ENCODE peak calls at places on chromosomes 3 and 15, in five cellular contexts. X is GM23338, C is endothelial cell of umbilical vein, S is trophoblast cell, K is A549. E is an unnamed sample.

GRCh38 chr3:16373270-16373785 is 108.3 kb downstream of the OXNAD1 start:
- DNase-seq in X (no peak), C (no peak), S (no peak), K (no peak), E (no peak)

GRCh38 chr15:90261811-90262210 is 3.7 kb upstream of the NGRN start:
- DNase-seq in X (no peak), C (peak; percentile 92), S (peak; percentile 52), K (no peak), E (no peak)

GRCh38 chr15:93452537-93453211 is 363.7 kb upstream of the RGMA start:
- DNase-seq in X (no peak), C (no peak), S (no peak), K (no peak), E (no peak)

GRCh38 chr3:12954891-12955650 is 113.7 kb upstream of the RPL32 start:
- DNase-seq in X (no peak), C (peak; percentile 55), S (no peak), K (no peak), E (no peak)

GRCh38 chr3:172564499-172564898 is 41.3 kb upstream of the TNFSF10 start:
- DNase-seq in X (no peak), C (no peak), S (no peak), K (no peak), E (no peak)

GRCh38 chr3:135176881-135177280 is 381.8 kb downstream of the EPHB1 start:
- DNase-seq in X (no peak), C (no peak), S (no peak), K (no peak), E (no peak)

GRCh38 chr15:88396382-88396781 is 70.8 kb downstream of the MRPL46 start:
- DNase-seq in X (peak; percentile 13), C (no peak), S (no peak), K (no peak), E (no peak)

GRCh38 chr15:38758001-38758400 is 193.4 kb upstream of the RASGRP1 start:
- DNase-seq in X (no peak), C (peak; percentile 87), S (no peak), K (peak; percentile 2), E (no peak)

GRCh38 chr3:195893516-195893915 is 14.8 kb downstream of the TNK2 start:
- DNase-seq in X (no peak), C (no peak), S (no peak), K (no peak), E (no peak)

GRCh38 chr3:138946554-138947302 is at the start of the genes FOXL2 and FOXL2NB:
- DNase-seq in X (peak; percentile 84), C (no peak), S (peak; percentile 31), K (peak; percentile 67), E (no peak)
- H3K4me2 ChIP-seq in X (peak within 1 kb of the TSS; percentile 87), C (peak within 1 kb of the TSS; percentile 65), S (peak within 1 kb of the TSS; percentile 88), K (peak within 1 kb of the TSS; percentile 85), E (peak within 1 kb of the TSS; percentile 82)

GRCh38 chr15:83305696-83306291 is 21.3 kb upstream of the BNC1 start:
- DNase-seq in X (peak; percentile 54), C (no peak), S (peak; percentile 40), K (no peak), E (no peak)

GRCh38 chr15:83308671-83309070 is 24.2 kb upstream of the BNC1 start:
- DNase-seq in X (no peak), C (no peak), S (no peak), K (no peak), E (no peak)

GRCh38 chr15:83306561-83306960 is 22.1 kb upstream of the BNC1 start:
- DNase-seq in X (no peak), C (no peak), S (no peak), K (no peak), E (no peak)

GRCh38 chr15:83300826-83301225 is 16.4 kb upstream of the BNC1 start:
- DNase-seq in X (no peak), C (no peak), S (no peak), K (no peak), E (no peak)

GRCh38 chr15:83304861-83305661 is 20.6 kb upstream of the BNC1 start:
- DNase-seq in X (no peak), C (no peak), S (no peak), K (no peak), E (no peak)
- H3K4me2 ChIP-seq in X (peak overlapping the region; percentile 37), C (no peak overlapping the region), S (peak overlapping the region; percentile 53), K (peak overlapping the region; percentile 58), E (peak overlapping the region; percentile 33)

GRCh38 chr3:150757768-150758167 is 5.2 kb downstream of the SIAH2 start:
- DNase-seq in X (no peak), C (no peak), S (peak; percentile 48), K (no peak), E (no peak)

GRCh38 chr3:150756491-150757059 is 6.4 kb downstream of the SIAH2 start:
- DNase-seq in X (no peak), C (no peak), S (no peak), K (no peak), E (no peak)

GRCh38 chr3:150754896-150755295 is 8.1 kb downstream of the SIAH2 start:
- DNase-seq in X (no peak), C (no peak), S (no peak), K (no peak), E (no peak)

GRCh38 chr3:150757364-150757763 is 5.6 kb downstream of the SIAH2 start:
- DNase-seq in X (no peak), C (no peak), S (peak; percentile 81), K (no peak), E (no peak)

GRCh38 chr3:150755902-150756301 is 7.1 kb downstream of the SIAH2 start:
- DNase-seq in X (no peak), C (no peak), S (no peak), K (no peak), E (no peak)
- H3K4me2 ChIP-seq in X (no peak overlapping the region), C (no peak overlapping the region), S (no peak overlapping the region), K (no peak overlapping the region), E (no peak overlapping the region)

DNA sequence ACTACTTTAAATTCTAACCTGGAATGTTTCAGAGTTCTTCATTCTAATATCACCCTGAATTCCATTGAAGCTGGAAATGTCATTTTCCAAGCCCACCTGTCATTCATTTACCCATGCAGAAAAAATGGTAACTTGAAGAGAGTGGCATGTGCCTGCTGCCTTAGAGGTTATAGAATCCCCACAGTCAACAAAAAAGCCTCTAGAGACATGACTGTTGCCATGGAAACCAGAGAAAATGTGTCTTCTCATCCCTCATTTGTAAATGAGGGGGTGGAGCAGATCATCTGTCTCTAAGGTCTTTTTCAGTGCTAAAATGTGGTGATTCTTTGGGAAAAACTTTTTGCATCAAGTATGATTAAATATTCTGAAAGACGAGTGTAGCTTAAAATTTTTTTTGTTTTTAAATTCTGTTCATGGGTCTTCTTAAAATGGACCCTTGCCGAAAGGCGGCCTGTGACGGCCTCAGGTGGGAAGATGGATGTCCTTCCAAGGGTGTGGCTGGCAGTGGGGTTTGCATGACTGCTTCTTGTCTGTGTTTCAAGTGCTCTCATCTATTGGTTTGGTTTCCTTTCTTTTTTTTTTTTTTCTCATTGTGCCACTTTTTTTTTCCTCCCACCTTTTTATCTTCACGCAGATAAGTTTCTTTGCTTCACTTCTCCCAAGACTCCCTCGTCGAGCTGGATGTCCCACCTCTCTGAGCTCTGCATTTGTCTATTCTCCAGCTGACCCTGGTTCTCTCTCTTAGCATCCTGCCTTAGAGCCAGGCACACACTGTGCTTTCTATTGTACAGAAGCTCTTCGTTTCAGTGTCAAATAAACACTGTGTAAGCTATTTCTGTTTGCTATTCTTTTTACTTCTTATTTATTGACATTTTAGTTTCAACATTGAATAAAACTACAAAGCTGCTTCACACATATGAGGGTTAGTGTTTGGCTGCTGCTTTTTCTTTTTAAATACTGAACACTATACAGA is 23.0 kb downstream of the TPM1 start:
- DNase-seq in X (peak; percentile 66), C (no peak), S (no peak), K (peak; percentile 63), E (no peak)
- H3K4me2 ChIP-seq in X (no peak overlapping the region), C (no peak overlapping the region), S (no peak overlapping the region), K (no peak overlapping the region), E (no peak overlapping the region)

DNA sequence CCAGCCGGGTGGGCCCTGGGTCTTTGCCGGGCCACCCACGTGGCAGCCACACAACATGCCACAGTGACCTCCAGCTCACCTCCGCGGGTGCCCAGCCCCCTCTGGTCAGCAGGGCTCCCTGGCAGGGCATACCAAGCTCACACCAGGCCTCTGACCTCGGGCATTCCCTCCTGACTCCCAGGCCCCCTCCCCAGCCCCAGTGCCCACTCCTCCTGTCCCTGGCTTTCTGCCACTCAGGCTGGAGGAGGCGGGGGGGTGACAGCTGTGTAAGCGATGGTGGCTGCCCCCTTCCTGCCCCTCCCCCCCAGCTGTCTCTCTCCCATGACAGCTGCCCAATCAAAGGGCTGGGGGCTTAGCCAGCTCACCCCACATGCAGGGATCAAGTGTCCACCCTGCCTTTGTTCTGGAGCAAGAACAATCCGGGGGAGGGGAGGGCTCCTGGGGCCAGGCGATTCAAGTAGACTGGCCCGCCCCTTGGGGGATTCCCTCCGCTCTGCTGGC is 3.3 kb downstream of the PCBP4 start:
- DNase-seq in X (peak; percentile 63), C (no peak), S (no peak), K (no peak), E (no peak)
- H3K4me2 ChIP-seq in X (no peak overlapping the region), C (no peak overlapping the region), S (no peak overlapping the region), K (no peak overlapping the region), E (no peak overlapping the region)

GRCh38 chr15:74517096-74517495 is 23.9 kb upstream of the ARID3B start:
- DNase-seq in X (no peak), C (no peak), S (no peak), K (no peak), E (peak; percentile 28)

GRCh38 chr15:74514039-74514438 is 27.0 kb upstream of the ARID3B start:
- DNase-seq in X (no peak), C (no peak), S (no peak), K (no peak), E (no peak)

GRCh38 chr15:74505837-74506514 is 35.0 kb upstream of the ARID3B start:
- DNase-seq in X (no peak), C (no peak), S (no peak), K (no peak), E (no peak)

GRCh38 chr15:74506515-74506840 is 34.5 kb upstream of the ARID3B start:
- DNase-seq in X (no peak), C (no peak), S (no peak), K (no peak), E (no peak)

GRCh38 chr15:74511583-74511982 is 29.4 kb upstream of the ARID3B start:
- DNase-seq in X (no peak), C (no peak), S (no peak), K (no peak), E (no peak)
- H3K4me2 ChIP-seq in X (no peak overlapping the region), C (peak overlapping the region; percentile 37), S (no peak overlapping the region), K (no peak overlapping the region), E (no peak overlapping the region)

DNA sequence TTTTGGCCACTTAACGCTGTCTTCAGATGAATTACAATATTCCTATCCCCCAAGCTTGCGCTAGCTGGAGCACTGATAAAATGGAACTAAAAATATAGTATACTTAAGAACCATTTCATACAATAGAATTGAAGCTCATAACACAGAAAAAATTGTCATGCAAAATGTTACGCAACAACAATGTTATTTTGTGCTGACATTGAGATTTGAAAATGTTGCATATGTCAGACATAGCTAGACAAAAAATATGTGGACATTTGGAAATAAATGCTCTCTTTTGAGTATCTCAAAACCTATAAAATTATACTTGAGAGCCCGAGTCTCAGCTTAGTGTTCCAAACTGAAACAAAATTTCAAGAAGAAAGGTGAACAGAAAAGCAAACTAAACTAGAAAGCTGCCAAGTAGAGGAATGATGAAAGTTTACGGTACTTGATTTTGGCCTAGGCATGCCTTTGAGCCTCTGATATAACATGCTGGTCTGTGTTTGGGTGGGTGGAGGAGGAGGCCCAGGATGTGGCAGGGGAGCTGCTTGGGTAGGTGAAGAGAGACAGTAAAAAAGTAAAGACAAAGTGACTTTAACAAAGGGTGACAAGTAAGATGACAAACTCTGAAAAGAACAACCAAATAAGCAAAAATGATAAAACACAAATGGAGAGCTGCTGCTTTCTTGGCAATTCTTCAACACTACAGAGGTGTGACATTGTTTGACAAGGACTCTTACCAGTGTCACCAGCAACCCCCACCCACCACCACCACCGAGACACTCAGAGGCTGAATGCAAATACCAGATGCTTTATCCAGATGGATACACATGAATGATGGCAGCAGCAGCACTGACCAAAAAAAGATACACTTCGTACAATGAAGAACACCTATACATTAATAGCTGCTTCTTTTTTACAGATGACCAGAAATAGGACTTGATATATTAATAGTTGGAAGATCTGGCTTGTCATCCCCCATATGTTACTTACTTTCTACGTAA is 129.3 kb upstream of the FEZF2 start:
- DNase-seq in X (no peak), C (no peak), S (no peak), K (no peak), E (no peak)
- H3K4me2 ChIP-seq in X (no peak overlapping the region), C (no peak overlapping the region), S (no peak overlapping the region), K (no peak overlapping the region), E (no peak overlapping the region)

E was measured in keratinocyte.